ENCODE peak calls at places on chromosomes 5 and 9, in five cellular contexts. H is HuH-7, B is epithelial cell of proximal tubule, I is choroid plexus epithelial cell, Y is stomach. P is an unnamed sample.

GRCh38 chr5:139416651-139417050 is 12.8 kb upstream of the SPATA24 start:
- DNase-seq in H (no peak), B (no peak), I (no peak), Y (no peak), P (peak)

GRCh38 chr5:142007237-142007544 is 5.6 kb downstream of the GNPDA1 start:
- DNase-seq in H (no peak), B (no peak), I (no peak), Y (no peak), P (no peak)

GRCh38 chr5:74762599-74762998 is 4.3 kb downstream of the GFM2 start:
- DNase-seq in H (no peak), B (peak), I (peak), Y (no peak), P (no peak)

GRCh38 chr5:88661870-88662207 is 221.1 kb downstream of the MEF2C start:
- DNase-seq in H (no peak), B (no peak), I (no peak), Y (no peak), P (no peak)

GRCh38 chr5:175700991-175701390 is 43.1 kb downstream of the HRH2 start:
- DNase-seq in H (peak), B (no peak), I (no peak), Y (no peak), P (no peak)

GRCh38 chr5:108900668-108901067 is 153.0 kb downstream of the FER start:
- DNase-seq in H (no peak), B (no peak), I (no peak), Y (no peak), P (no peak)

GRCh38 chr9:125969462-125969861 is 222.3 kb downstream of the PBX3 start:
- DNase-seq in H (no peak), B (no peak), I (no peak), Y (no peak), P (no peak)

GRCh38 chr5:111224561-111224989 is 391 bp downstream of the CAMK4 start:
- DNase-seq in H (no peak), B (no peak), I (no peak), Y (no peak), P (no peak)

GRCh38 chr9:70000481-70000880 is 43.2 kb upstream of the MAMDC2 start:
- DNase-seq in H (no peak), B (no peak), I (no peak), Y (no peak), P (no peak)

GRCh38 chr9:72577212-72577753 is 55.9 kb downstream of the TMC1 start:
- DNase-seq in H (no peak), B (peak), I (peak), Y (no peak), P (no peak)

GRCh38 chr5:143233020-143233419 is 170.5 kb downstream of the NR3C1 start:
- DNase-seq in H (no peak), B (no peak), I (peak), Y (no peak), P (no peak)

P was measured in transverse colon.